ENCODE peak calls at places on chromosomes 4 and X, in four cellular contexts. Y, L, O and A are unnamed samples. For H3K4me1, the result is how much of the 10 kb centered on the place peaks cover.

GRCh38 chr4:113893546-113893945 is 85.9 kb downstream of the ARSJ start:
- DNase-seq in Y (no peak), L (no peak), O (no peak), A (no peak)

GRCh38 chr4:155772459-155773195 is 13.8 kb downstream of the GUCY1B1 start:
- DNase-seq in Y (no peak), L (no peak), O (no peak), A (no peak)

GRCh38 chr4:148203056-148203898 is 238.9 kb downstream of the NR3C2 start:
- DNase-seq in Y (no peak), L (no peak), O (no peak), A (no peak)

GRCh38 chr4:168177546-168178149 is 85.3 kb downstream of the ANXA10 start:
- DNase-seq in Y (no peak), L (no peak), O (no peak), A (no peak)

GRCh38 chr4:15341022-15341732 is 86.7 kb upstream of the C1QTNF7 start:
- DNase-seq in Y (no peak), L (no peak), O (no peak), A (no peak)

GRCh38 chr4:17489123-17489522 is 22.8 kb downstream of the QDPR start:
- DNase-seq in Y (no peak), L (no peak), O (no peak), A (no peak)

GRCh38 chr4:78862314-78862737 is 76.9 kb downstream of the PAQR3 start:
- DNase-seq in Y (no peak), L (no peak), O (no peak), A (no peak)

GRCh38 chr4:36414248-36414647 is 132.8 kb downstream of the DTHD1 start:
- DNase-seq in Y (no peak), L (no peak), O (no peak), A (no peak)

GRCh38 chr4:84269531-84269930 is 229.6 kb downstream of the NKX6-1 start:
- DNase-seq in Y (no peak), L (no peak), O (no peak), A (no peak)

GRCh38 chr4:3628868-3629175 is 96.6 kb upstream of the LRPAP1 start:
- DNase-seq in Y (no peak), L (peak), O (no peak), A (no peak)

GRCh38 chr4:12041828-12042227 is 613.1 kb upstream of the HS3ST1 start:
- DNase-seq in Y (no peak), L (no peak), O (no peak), A (no peak)

GRCh38 chr4:181323061-181323460 is 920.1 kb upstream of the TENM3 start:
- DNase-seq in Y (no peak), L (no peak), O (no peak), A (no peak)

GRCh38 chrX:106999002-106999975 is 723 bp downstream of the MORC4 start:
- DNase-seq in Y (peak), L (peak), O (no peak), A (peak)

GRCh38 chrX:13197961-13198761 is 121.7 kb downstream of the ATXN3L start:
- DNase-seq in Y (no peak), L (no peak), O (no peak), A (no peak)

GRCh38 chr4:141077611-141078225 is 55.6 kb downstream of the RNF150 start:
- DNase-seq in Y (no peak), L (peak), O (no peak), A (no peak)

GRCh38 chr4:131006388-131006787 is 1910.4 kb downstream of the C4orf33 start:
- DNase-seq in Y (no peak), L (no peak), O (no peak), A (no peak)

GRCh38 chrX:22699591-22700091 is 300.1 kb upstream of the DDX53 start:
- DNase-seq in Y (peak), L (no peak), O (no peak), A (peak)

GRCh38 chr4:32789026-32789608 is 2068.9 kb downstream of the PCDH7 start:
- DNase-seq in Y (no peak), L (no peak), O (no peak), A (no peak)

GRCh38 chr4:90825849-90826248 is 698.7 kb downstream of the CCSER1 start:
- DNase-seq in Y (no peak), L (no peak), O (no peak), A (no peak)

GRCh38 chr4:165765053-165765452 is 108.0 kb upstream of the TLL1 start:
- DNase-seq in Y (no peak), L (no peak), O (no peak), A (no peak)

GRCh38 chrX:150863191-150863590 is 35.3 kb downstream of the CD99L2 start:
- DNase-seq in Y (no peak), L (no peak), O (no peak), A (no peak)

GRCh38 chrX:11470231-11470630 is 177.0 kb downstream of the AMELX start:
- DNase-seq in Y (no peak), L (no peak), O (no peak), A (no peak)

GRCh38 chr4:101277661-101278060 is 69.7 kb downstream of the PPP3CA start:
- DNase-seq in Y (no peak), L (no peak), O (no peak), A (no peak)

GRCh38 chr4:170325599-170325998 is 235.8 kb upstream of the AADAT start:
- DNase-seq in Y (no peak), L (no peak), O (no peak), A (no peak)

GRCh38 chr4:87937523-87937922 is 38.0 kb upstream of the SPP1 start:
- DNase-seq in Y (no peak), L (no peak), O (no peak), A (no peak)

GRCh38 chr4:54215379-54216072 is 13.6 kb upstream of the PDGFRA start:
- DNase-seq in Y (no peak), L (no peak), O (no peak), A (no peak)

GRCh38 chr4:54213812-54214211 is 15.3 kb upstream of the PDGFRA start:
- DNase-seq in Y (no peak), L (peak), O (no peak), A (no peak)

GRCh38 chr4:54213001-54213400 is 16.1 kb upstream of the PDGFRA start:
- DNase-seq in Y (no peak), L (no peak), O (no peak), A (no peak)

GRCh38 chr4:54218736-54219135 is 10.4 kb upstream of the PDGFRA start:
- DNase-seq in Y (no peak), L (no peak), O (no peak), A (no peak)

GRCh38 chr4:54217642-54218486 is 11.2 kb upstream of the PDGFRA start:
- DNase-seq in Y (peak), L (peak), O (no peak), A (peak)
- TF ChIP-seq CTCF in Y (peak), L (peak), O (peak), A (peak)

GRCh38 chr4:42396361-42397255 is 680 bp upstream of the SHISA3 start:
- DNase-seq in Y (no peak), L (no peak), O (no peak), A (no peak)
- H3K4me3 ChIP-seq in Y (peak), L (peak), O (peak), A (peak)

DNA sequence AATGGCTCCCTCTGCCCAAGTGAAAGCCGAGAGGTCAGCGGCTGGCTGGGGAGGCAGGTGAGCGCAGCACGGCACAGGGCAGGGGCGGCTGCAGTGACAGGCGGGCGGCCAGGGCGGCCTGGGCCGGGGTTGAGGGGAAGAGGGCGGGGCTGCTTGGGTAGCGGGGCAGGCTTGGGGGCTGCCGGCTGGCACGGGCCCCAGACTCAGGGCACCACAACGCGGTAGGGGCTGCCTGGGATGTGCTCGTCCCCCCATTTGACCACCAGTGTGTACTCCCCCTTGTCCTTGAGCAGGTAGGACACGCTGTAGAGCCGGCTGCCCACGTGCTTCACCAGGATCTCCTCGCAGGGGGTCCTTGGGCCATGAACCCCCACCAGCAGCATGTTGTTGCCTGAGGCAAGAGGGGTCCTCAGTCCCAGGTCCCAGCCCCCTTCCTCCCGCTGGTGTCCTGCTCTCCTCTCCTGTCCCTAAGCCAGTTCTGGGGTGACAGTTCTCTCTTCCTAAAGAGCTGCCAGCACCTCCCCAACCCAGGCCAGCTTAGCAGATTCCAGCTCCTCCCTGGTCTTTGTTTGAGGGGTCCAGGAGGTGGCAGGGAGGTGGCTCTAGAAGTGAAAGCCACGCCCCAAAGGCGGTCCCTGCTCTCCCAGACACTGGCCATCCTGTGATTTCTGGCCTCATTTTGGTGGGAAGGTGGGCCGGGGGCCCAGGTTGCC is 25.6 kb downstream of the FLNA start:
- DNase-seq in Y (no peak), L (peak), O (no peak), A (no peak)
- H3K4me1 ChIP-seq in Y (under half), L (under half), O (under half), A (under half)

GRCh38 chrX:87338510-87338909 is 179.1 kb upstream of the KLHL4 start:
- DNase-seq in Y (no peak), L (no peak), O (no peak), A (no peak)
- TF ChIP-seq CTCF in Y (no peak), L (peak), O (peak), A (peak)

GRCh38 chrX:645024-645376 is 14.4 kb downstream of the SHOX start:
- DNase-seq in Y (no peak), L (no peak), O (no peak), A (no peak)
- H3K4me3 ChIP-seq in Y (no peak), L (no peak), O (no peak), A (no peak)

GRCh38 chr4:153532636-153533035 is 66.5 kb downstream of the TMEM131L start:
- DNase-seq in Y (no peak), L (no peak), O (no peak), A (no peak)
- H3K4me1 ChIP-seq in Y (half or more), L (half or more), O (under half), A (half or more)

DNA sequence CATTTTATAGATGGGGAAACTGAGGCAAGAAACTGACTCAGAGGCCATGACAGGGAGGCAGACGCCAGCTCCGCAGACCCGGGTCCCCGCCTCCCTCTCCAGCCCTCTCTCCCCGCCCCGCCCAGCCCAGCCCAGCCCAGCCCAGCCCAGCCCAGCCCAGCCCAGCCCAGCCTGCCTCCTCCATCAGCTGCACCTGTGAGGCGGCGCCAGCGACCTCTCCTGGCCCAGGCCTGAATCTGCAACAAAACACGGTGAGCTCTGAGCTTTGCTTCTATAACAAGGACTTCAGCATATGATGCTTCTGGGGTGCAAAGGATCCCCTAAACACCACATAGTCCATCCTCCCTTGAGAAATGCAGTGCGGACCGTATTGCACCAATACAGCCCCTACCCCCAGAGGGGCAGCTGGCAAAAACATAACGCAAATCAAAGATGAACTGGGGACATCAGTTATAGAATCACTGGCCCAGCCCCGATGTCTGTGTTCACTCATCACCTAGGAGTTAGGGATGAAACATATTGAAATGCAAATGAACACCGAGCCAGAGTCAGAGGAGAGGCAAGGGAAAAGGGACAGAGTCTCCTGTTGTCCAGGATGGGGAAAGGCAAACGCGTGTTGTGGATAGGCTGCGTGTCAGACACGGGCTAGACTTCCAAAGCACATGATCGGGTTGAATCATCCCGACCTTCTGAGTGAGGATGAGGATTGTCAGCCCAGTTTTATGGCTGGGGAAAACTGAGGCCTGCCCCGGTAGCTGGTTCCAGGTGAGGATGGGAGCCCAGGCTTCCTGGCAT is 216.1 kb upstream of the PSAPL1 start:
- DNase-seq in Y (no peak), L (no peak), O (no peak), A (peak)
- TF ChIP-seq CTCF in Y (no peak), L (no peak), O (no peak), A (no peak)